ENCODE peak calls at places on chromosome X, in six cellular contexts. Q, D, S, I, M and Z are unnamed samples.

GRCh38 chrX:115013705-115014104 is 3.7 kb downstream of the IL13RA2 start:
- DNase-seq in Q (peak), D (no peak), S (no peak), I (no peak), M (no peak), Z (no peak)

GRCh38 chrX:109840585-109840984 is 107.5 kb upstream of the ACSL4 start:
- DNase-seq in Q (peak), D (no peak), S (no peak), I (peak), M (no peak), Z (peak)

GRCh38 chrX:134537179-134537945 is 77.4 kb downstream of the HPRT1 start:
- DNase-seq in Q (peak), D (no peak), S (no peak), I (peak), M (no peak), Z (peak)

GRCh38 chrX:40778861-40779575 is 43.7 kb upstream of the MED14 start:
- DNase-seq in Q (no peak), D (no peak), S (no peak), I (peak), M (no peak), Z (no peak)

GRCh38 chrX:130108647-130109428 is 1.5 kb downstream of the ELF4 start:
- DNase-seq in Q (peak), D (no peak), S (no peak), I (peak), M (no peak), Z (peak)

GRCh38 chrX:41695464-41695863 is 6.7 kb downstream of the GPR34 start:
- DNase-seq in Q (peak), D (no peak), S (peak), I (no peak), M (no peak), Z (no peak)

GRCh38 chrX:17839269-17839668 is 21.8 kb downstream of the RAI2 start:
- DNase-seq in Q (no peak), D (no peak), S (no peak), I (no peak), M (no peak), Z (peak)

GRCh38 chrX:129015381-129015780 is 507.9 kb downstream of the SMARCA1 start:
- DNase-seq in Q (no peak), D (no peak), S (no peak), I (no peak), M (no peak), Z (no peak)

GRCh38 chrX:25442501-25442900 is 426.7 kb upstream of the ARX start:
- DNase-seq in Q (no peak), D (no peak), S (no peak), I (peak), M (no peak), Z (no peak)

GRCh38 chrX:43655961-43656494 is at the start of gene MAOA:
- DNase-seq in Q (no peak), D (peak), S (peak), I (no peak), M (no peak), Z (peak)

GRCh38 chrX:15221321-15221720 is 48.6 kb downstream of the ASB9 start:
- DNase-seq in Q (no peak), D (no peak), S (no peak), I (no peak), M (no peak), Z (no peak)

GRCh38 chrX:68647156-68647957 is at the start of gene STARD8:
- DNase-seq in Q (peak), D (no peak), S (no peak), I (peak), M (no peak), Z (peak)

GRCh38 chrX:11422529-11422857 is 129.3 kb downstream of the AMELX start:
- DNase-seq in Q (no peak), D (no peak), S (no peak), I (no peak), M (no peak), Z (no peak)

GRCh38 chrX:41734530-41734929 is 10.5 kb downstream of the GPR82 start:
- DNase-seq in Q (peak), D (no peak), S (no peak), I (peak), M (no peak), Z (no peak)

GRCh38 chrX:69165116-69165651 is at the start of gene PJA1:
- DNase-seq in Q (peak), D (peak), S (peak), I (peak), M (peak), Z (peak)